ENCODE peak calls at places on chromosomes 5 and 9, in nine cellular contexts. S is stimulated activated CD4-positive, alpha-beta T cell treated with anti-CD3 and anti-CD28 coated beads, Interleukin-4, amount 100 ng/mL, for 1 hour; F is LoVo; T is non-pigmented ciliary epithelial cell; W is choroid plexus epithelial cell; I is NAMALWA; U is NCI-H524; M is IMR-90; C is NCI-H2029 treated with DMSO at 0.1 percent for 48 hours. H is an unnamed sample.

GRCh38 chr9:89629096-89629976 is 24.5 kb downstream of the GADD45G start:
- DNase-seq in W (no peak), I (no peak), C (no peak), T (no peak), U (no peak), F (no peak), M (no peak), S (no peak), H (no peak)

GRCh38 chr9:131018621-131019020 is 9.6 kb downstream of the LAMC3 start:
- DNase-seq in U (no peak), W (no peak), T (no peak), S (no peak), M (no peak), I (peak; percentile 21), F (no peak), C (no peak), H (no peak)

GRCh38 chr5:142492781-142493281 is 168.0 kb upstream of the SPRY4 start:
- DNase-seq in F (no peak), U (no peak), S (no peak), T (no peak), M (peak; percentile 41), I (no peak), W (peak; percentile 80), C (no peak), H (no peak)

GRCh38 chr9:109817846-109818472 is 38.0 kb downstream of the PALM2AKAP2 start:
- DNase-seq in U (peak; percentile 97), W (peak; percentile 99), I (peak; percentile 87), T (peak; percentile 96), S (no peak), M (peak; percentile 99), F (peak; percentile 77), C (peak; percentile 43), H (no peak)

GRCh38 chr5:83313431-83313830 is 158.1 kb upstream of the VCAN start:
- DNase-seq in I (no peak), F (no peak), W (peak; percentile 71), C (no peak), M (peak; percentile 57), T (no peak), S (no peak), U (no peak), H (no peak)

GRCh38 chr5:115884704-115885103 is 43.0 kb downstream of the AP3S1 start:
- DNase-seq in M (no peak), W (no peak), F (no peak), S (no peak), T (no peak), I (no peak), U (no peak), C (no peak), H (no peak)

GRCh38 chr5:142925795-142926194 is 155.6 kb downstream of the ARHGAP26 start:
- DNase-seq in S (no peak), M (peak; percentile 91), U (no peak), W (peak; percentile 71), C (no peak), I (no peak), F (no peak), T (peak; percentile 61), H (no peak)

GRCh38 chr5:176822426-176823075 is 12.2 kb downstream of the UNC5A start:
- DNase-seq in C (no peak), F (peak; percentile 89), U (no peak), T (no peak), I (no peak), M (no peak), S (no peak), W (no peak), H (no peak)

GRCh38 chr9:128732576-128732975 is 8.6 kb upstream of the ZDHHC12 start:
- DNase-seq in W (no peak), U (no peak), T (no peak), M (no peak), I (no peak), C (no peak), F (no peak), S (no peak), H (no peak)

GRCh38 chr9:32590898-32591297 is 17.9 kb upstream of the NDUFB6 start:
- DNase-seq in W (no peak), U (no peak), T (no peak), F (no peak), I (no peak), M (no peak), S (no peak), C (no peak), H (no peak)

GRCh38 chr5:56881571-56881970 is 27.8 kb upstream of the SETD9 start:
- DNase-seq in S (no peak), C (no peak), F (no peak), I (no peak), U (no peak), T (no peak), M (no peak), W (no peak), H (no peak)

GRCh38 chr9:73863924-73864323 is 633.2 kb upstream of the RORB start:
- DNase-seq in W (no peak), S (no peak), M (no peak), I (no peak), U (no peak), C (no peak), F (no peak), T (no peak), H (no peak)

GRCh38 chr5:169242849-169243186 is 58.1 kb downstream of the SLIT3 start:
- DNase-seq in S (no peak), C (no peak), F (no peak), I (no peak), M (no peak), T (no peak), U (no peak), W (no peak), H (no peak)

GRCh38 chr9:36142510-36143161 is 6.1 kb downstream of the GLIPR2 start:
- DNase-seq in T (no peak), W (peak; percentile 57), M (no peak), C (no peak), S (no peak), F (no peak), U (no peak), I (no peak), H (no peak)

GRCh38 chr9:36306481-36307306 is 48.4 kb upstream of the GNE start:
- DNase-seq in U (no peak), S (no peak), M (peak; percentile 23), W (peak; percentile 47), I (no peak), T (no peak), C (peak; percentile 49), F (peak; percentile 48), H (no peak)

GRCh38 chr5:88140863-88141694 is 127.6 kb downstream of the TMEM161B start:
- DNase-seq in F (peak; percentile 98), M (peak; percentile 93), C (peak; percentile 83), W (peak; percentile 97), U (peak; percentile 96), S (peak; percentile 62), I (peak; percentile 64), T (peak; percentile 73), H (peak; percentile 73)

GRCh38 chr5:132840896-132841818 is 10.7 kb upstream of the SHROOM1 start:
- DNase-seq in S (no peak), F (no peak), W (peak; percentile 35), T (no peak), M (peak; percentile 34), U (no peak), I (no peak), C (no peak), H (no peak)

GRCh38 chr5:173302546-173303155 is 25.6 kb downstream of the STC2 start:
- DNase-seq in C (no peak), F (peak; percentile 28), U (no peak), I (no peak), T (no peak), W (peak; percentile 62), M (peak; percentile 82), S (no peak), H (no peak)

GRCh38 chr9:136295537-136296433 is 8.1 kb downstream of the CCDC187 start:
- DNase-seq in S (no peak), M (no peak), U (no peak), F (no peak), T (no peak), I (no peak), W (no peak), C (no peak), H (no peak)

GRCh38 chr5:746258-746761 is 38.2 kb downstream of the ZDHHC11B start:
- DNase-seq in W (no peak), I (no peak), C (no peak), F (no peak), T (no peak), U (no peak), M (no peak), S (no peak), H (no peak)

GRCh38 chr9:35749515-35750255 is 598 bp downstream of the RGP1 start:
- DNase-seq in F (peak; percentile 34), S (peak; percentile 26), U (no peak), T (no peak), C (no peak), I (peak; percentile 55), W (no peak), M (no peak), H (peak; percentile 33)

GRCh38 chr5:38535281-38535750 is 21.1 kb downstream of the LIFR start:
- DNase-seq in T (no peak), I (no peak), W (peak; percentile 40), F (no peak), U (peak; percentile 86), S (no peak), M (no peak), C (no peak), H (no peak)

GRCh38 chr9:15135167-15135792 is 171.7 kb downstream of the TTC39B start:
- DNase-seq in I (peak; percentile 74), W (peak; percentile 83), M (peak; percentile 69), T (peak; percentile 44), U (peak; percentile 87), S (peak; percentile 5), C (peak; percentile 33), F (peak; percentile 70), H (peak; percentile 31)

GRCh38 chr5:58491216-58491892 is at the start of gene GAPT:
- DNase-seq in T (no peak), C (no peak), I (peak; percentile 12), U (no peak), F (no peak), M (no peak), S (no peak), W (no peak), H (no peak)

GRCh38 chr5:107867266-107867665 is 196.5 kb upstream of the EFNA5 start:
- DNase-seq in W (no peak), T (no peak), I (no peak), M (peak; percentile 35), U (no peak), C (no peak), S (no peak), F (no peak), H (no peak)

GRCh38 chr5:53480474-53481353 is at the start of gene FST:
- DNase-seq in W (peak; percentile 42), M (peak; percentile 36), C (peak; percentile 47), I (no peak), U (peak; percentile 33), F (peak; percentile 24), T (no peak), S (peak; percentile 11), H (no peak)

GRCh38 chr5:176394881-176395675 is 6.5 kb downstream of the HIGD2A start:
- DNase-seq in C (no peak), F (no peak), W (peak; percentile 26), T (no peak), I (no peak), S (no peak), U (no peak), M (peak; percentile 51), H (no peak)

GRCh38 chr5:150434502-150434901 is 15.0 kb downstream of the RPS14 start:
- DNase-seq in F (no peak), M (peak; percentile 98), S (no peak), T (peak; percentile 52), I (no peak), W (peak; percentile 84), C (no peak), U (no peak), H (no peak)

GRCh38 chr9:109022909-109023308 is 9.6 kb upstream of the CTNNAL1 start:
- DNase-seq in W (no peak), C (no peak), U (no peak), T (no peak), I (no peak), M (no peak), F (no peak), S (no peak), H (no peak)

GRCh38 chr9:97849980-97850379 is 3.0 kb upstream of the FOXE1 start:
- DNase-seq in S (no peak), T (no peak), C (no peak), W (no peak), U (no peak), M (no peak), F (no peak), I (no peak), H (no peak)

GRCh38 chr9:134631881-134632280 is 9.7 kb upstream of the COL5A1 start:
- DNase-seq in U (no peak), M (no peak), W (no peak), C (no peak), I (no peak), T (no peak), F (no peak), S (no peak), H (no peak)